ENCODE peak calls at places on chromosome 22, in five cellular contexts. D is RWPE1, O is tibial nerve, T is fibroblast of mammary gland, F is mammary epithelial cell. R is an unnamed sample.

GRCh38 chr22:37419916-37420655 is 7.2 kb downstream of the ELFN2 start:
- DNase-seq in F (peak), D (peak), T (no peak), O (no peak), R (no peak)

GRCh38 chr22:39920134-39920743 is 19.4 kb downstream of the GRAP2 start:
- DNase-seq in T (no peak), O (no peak), D (no peak), F (no peak), R (no peak)

GRCh38 chr22:32803020-32803758 is 1.7 kb downstream of the TIMP3 start:
- DNase-seq in O (no peak), F (peak), T (peak), D (peak), R (peak)

GRCh38 chr22:37893583-37893983 is 12.5 kb upstream of the MICALL1 start:
- DNase-seq in O (no peak), T (no peak), F (no peak), D (no peak), R (no peak)

GRCh38 chr22:48393041-48393370 is 1434.7 kb downstream of the BRD1 start:
- DNase-seq in D (no peak), O (no peak), F (no peak), T (no peak), R (no peak)

GRCh38 chr22:46187862-46188261 is 37.5 kb downstream of the PPARA start:
- DNase-seq in T (no peak), O (no peak), F (peak), D (no peak), R (no peak)

GRCh38 chr22:48957311-48957986 is 870.2 kb downstream of the BRD1 start:
- DNase-seq in F (no peak), T (no peak), O (no peak), D (no peak), R (no peak)

GRCh38 chr22:41204066-41204465 is 1.0 kb upstream of the L3MBTL2 start:
- DNase-seq in O (no peak), T (no peak), D (no peak), F (no peak), R (no peak)

GRCh38 chr22:46347646-46348045 is 12.1 kb downstream of the TRMU start:
- DNase-seq in T (no peak), F (no peak), O (no peak), D (no peak), R (no peak)

GRCh38 chr22:41939981-41940852 is 6.7 kb downstream of the CENPM start:
- DNase-seq in D (no peak), F (no peak), T (no peak), O (no peak), R (no peak)

GRCh38 chr22:29031236-29031982 is 30.2 kb downstream of the C22orf31 start:
- DNase-seq in F (peak), D (peak), O (peak), T (peak), R (peak)

GRCh38 chr22:44869196-44869595 is 116.8 kb downstream of the ARHGAP8 start:
- DNase-seq in D (no peak), O (no peak), T (no peak), F (no peak), R (no peak)

GRCh38 chr22:48576333-48577013 is 1251.2 kb downstream of the BRD1 start:
- DNase-seq in O (no peak), D (no peak), T (no peak), F (no peak), R (no peak)

GRCh38 chr22:33620085-33620484 is 300.2 kb downstream of the LARGE1 start:
- DNase-seq in O (no peak), D (no peak), T (no peak), F (no peak), R (no peak)

GRCh38 chr22:28898233-28898629 is 14.9 kb downstream of the ZNRF3 start:
- DNase-seq in F (no peak), T (no peak), O (no peak), D (no peak), R (no peak)

GRCh38 chr22:49259870-49260615 is 567.6 kb downstream of the BRD1 start:
- DNase-seq in T (no peak), F (no peak), O (no peak), D (no peak), R (no peak)

GRCh38 chr22:30774566-30774965 is 79.9 kb downstream of the OSBP2 start:
- DNase-seq in O (no peak), D (no peak), T (no peak), F (no peak), R (no peak)

GRCh38 chr22:29309332-29310064 is 3.0 kb downstream of the GAS2L1 start:
- DNase-seq in F (no peak), D (no peak), T (no peak), O (no peak), R (no peak)

GRCh38 chr22:45010532-45010900 is 711 bp upstream of the PHF21B start:
- DNase-seq in O (no peak), T (no peak), D (no peak), F (no peak), R (no peak)

GRCh38 chr22:42964994-42965699 is 49.8 kb downstream of the PACSIN2 start:
- DNase-seq in D (no peak), F (no peak), T (peak), O (no peak), R (no peak)

GRCh38 chr22:32534252-32535215 is 59.9 kb downstream of the FBXO7 start:
- DNase-seq in D (no peak), F (no peak), T (no peak), O (no peak), R (peak)

GRCh38 chr22:45537734-45538181 is 35.1 kb downstream of the FBLN1 start:
- DNase-seq in O (no peak), T (peak), F (peak), D (peak), R (peak)

GRCh38 chr22:45200862-45201511 is 37.3 kb downstream of the NUP50 start:
- DNase-seq in T (peak), O (no peak), F (peak), D (no peak), R (no peak)

GRCh38 chr22:42962295-42963230 is 52.4 kb downstream of the PACSIN2 start:
- DNase-seq in T (no peak), F (peak), O (no peak), D (no peak), R (no peak)

GRCh38 chr22:39634530-39635399 is 64.2 kb downstream of the CACNA1I start:
- DNase-seq in T (peak), D (peak), O (no peak), F (peak), R (peak)

GRCh38 chr22:47213571-47214230 is 451.3 kb downstream of the TBC1D22A start:
- DNase-seq in O (no peak), T (peak), F (no peak), D (peak), R (no peak)

GRCh38 chr22:46547883-46548244 is 10.4 kb upstream of the CELSR1 start:
- DNase-seq in D (no peak), O (peak), T (peak), F (peak), R (peak)

GRCh38 chr22:37904572-37905533 is 1.2 kb upstream of the MICALL1 start:
- DNase-seq in T (peak), F (peak), D (peak), O (no peak), R (peak)

GRCh38 chr22:38859581-38860290 is 12.3 kb downstream of the CBX6 start:
- DNase-seq in T (no peak), O (no peak), F (no peak), D (no peak), R (no peak)

GRCh38 chr22:33601062-33601461 is 319.2 kb downstream of the LARGE1 start:
- DNase-seq in D (no peak), F (no peak), T (no peak), O (no peak), R (no peak)

GRCh38 chr22:32910358-32910757 is 108.9 kb downstream of the TIMP3 start:
- DNase-seq in O (no peak), F (no peak), T (no peak), D (no peak), R (no peak)

GRCh38 chr22:25494774-25495173 is 69.7 kb upstream of the GRK3 start:
- DNase-seq in O (no peak), D (no peak), T (no peak), F (no peak), R (no peak)

DNA sequence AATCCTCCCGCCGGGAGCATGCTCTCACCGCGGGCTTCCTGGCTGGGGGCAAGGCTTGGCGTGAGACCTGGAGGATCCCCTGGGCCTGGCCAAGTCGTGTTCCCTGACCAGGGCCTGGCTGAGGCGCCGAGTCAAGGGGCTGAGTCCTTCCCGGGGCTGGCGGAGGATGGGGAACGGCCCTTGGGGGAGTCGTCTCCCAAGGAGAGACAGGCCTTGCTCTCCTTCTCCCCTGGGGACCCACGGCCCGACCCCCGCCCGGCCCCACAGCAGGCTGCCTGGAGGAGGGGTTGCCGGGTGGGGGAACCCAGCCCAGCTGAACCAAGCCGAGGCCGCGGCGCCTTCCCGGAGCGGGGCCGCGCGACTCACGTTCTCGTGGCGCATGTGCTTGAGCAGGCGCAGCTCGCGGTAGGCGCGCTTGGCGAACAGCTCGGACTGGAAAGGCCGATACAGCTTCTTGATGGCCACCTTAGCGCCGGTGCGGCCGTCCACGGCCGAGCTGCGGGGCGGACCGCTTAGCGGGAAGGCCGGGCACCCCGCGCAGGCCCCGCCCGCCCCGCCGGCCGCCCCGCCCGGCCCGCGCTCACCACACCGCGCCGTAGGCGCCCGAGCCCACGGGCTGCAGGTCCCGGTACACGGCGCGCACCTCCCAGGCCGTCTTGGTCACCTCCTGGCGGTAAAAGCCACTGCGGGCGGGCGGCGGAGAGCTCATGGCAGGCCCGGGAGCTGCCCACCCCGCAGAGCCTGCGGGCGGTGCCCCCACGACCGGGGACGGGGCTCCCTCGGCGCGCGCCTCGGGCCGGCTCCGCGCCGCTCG is 475 bp downstream of the MAPK12 start:
- DNase-seq in O (no peak), D (no peak), T (peak), F (peak), R (peak)
- TF ChIP-seq CTCF in O (no peak), D (no peak), T (no peak), F (no peak), R (no peak)

GRCh38 chr22:20275836-20276235 is 7.7 kb upstream of the RTN4R start:
- DNase-seq in D (no peak), O (no peak), T (no peak), F (no peak), R (no peak)
- TF ChIP-seq CTCF in D (no peak), O (no peak), T (no peak), F (no peak), R (no peak)

GRCh38 chr22:27717094-27717493 is 84.5 kb downstream of the MN1 start:
- DNase-seq in O (no peak), F (no peak), D (no peak), T (no peak), R (no peak)
- TF ChIP-seq CTCF in O (no peak), F (no peak), D (no peak), T (no peak), R (no peak)

GRCh38 chr22:23514317-23515038 is 65.6 kb downstream of the IGLL1 start:
- DNase-seq in T (no peak), D (no peak), F (no peak), O (no peak), R (no peak)
- TF ChIP-seq CTCF in T (no peak), D (no peak), F (no peak), O (no peak), R (peak)

GRCh38 chr22:35335468-35335867 is 35.8 kb downstream of the TOM1 start:
- DNase-seq in D (no peak), O (no peak), F (no peak), T (no peak), R (no peak)
- TF ChIP-seq CTCF in D (no peak), O (no peak), F (no peak), T (no peak), R (no peak)

DNA sequence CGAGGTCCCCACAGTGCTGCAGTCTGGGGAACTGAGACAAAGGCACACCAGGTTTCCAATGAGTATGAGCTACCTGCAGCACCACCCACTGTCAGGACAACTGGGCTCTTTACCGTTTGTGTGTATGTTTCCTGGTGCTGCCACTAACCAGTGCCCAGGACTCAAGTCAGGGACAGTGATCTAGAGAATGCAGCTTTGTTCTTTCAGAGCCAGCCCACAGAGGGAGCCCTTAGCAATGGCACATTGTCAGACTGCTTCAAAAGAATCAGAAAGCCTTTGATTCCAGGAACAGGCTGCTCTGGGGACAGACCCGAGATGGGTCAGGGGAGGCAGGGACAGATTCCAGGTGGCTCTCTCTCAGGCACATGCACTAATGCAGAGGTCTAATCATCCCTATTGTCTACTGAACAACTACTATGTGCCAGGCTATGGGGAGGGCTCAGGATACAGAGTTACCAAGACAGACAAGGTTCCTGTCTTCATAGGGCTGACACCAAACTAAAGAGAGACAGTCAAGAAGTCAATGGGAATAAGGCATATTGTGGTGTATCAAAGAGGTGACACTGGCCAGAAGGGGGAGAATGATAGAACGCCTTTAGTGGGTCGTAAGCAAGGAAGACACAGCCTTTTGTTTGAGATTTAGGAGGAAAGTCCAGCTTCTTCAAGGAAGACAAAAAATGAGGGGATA is 103.7 kb downstream of the VPREB1 start:
- DNase-seq in T (no peak), F (no peak), O (no peak), D (no peak), R (no peak)
- TF ChIP-seq CTCF in T (no peak), F (no peak), O (no peak), D (no peak), R (peak)

DNA sequence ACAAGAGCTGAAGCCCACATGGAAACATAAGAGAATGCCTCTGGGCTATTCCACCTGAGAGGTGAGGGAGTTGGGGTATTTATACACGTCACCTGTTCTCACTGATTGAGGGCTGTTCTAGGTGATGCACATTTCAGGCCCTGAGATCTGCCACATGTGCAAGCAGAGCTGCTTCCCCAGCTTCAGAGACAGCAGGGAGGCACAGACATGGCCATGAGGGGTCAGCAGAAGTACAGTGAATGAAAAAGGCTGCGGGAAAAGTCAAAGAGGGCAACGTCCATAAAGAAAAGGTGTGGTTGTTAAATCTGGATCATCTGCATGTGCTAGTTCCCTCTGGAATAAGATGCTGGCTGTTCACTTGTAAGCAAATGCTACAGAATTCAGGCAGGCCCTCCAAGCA is 75.4 kb downstream of the GAB4 start:
- DNase-seq in O (no peak), T (no peak), F (peak), D (no peak), R (no peak)
- TF ChIP-seq CTCF in O (no peak), T (peak), F (peak), D (no peak), R (peak)

DNA sequence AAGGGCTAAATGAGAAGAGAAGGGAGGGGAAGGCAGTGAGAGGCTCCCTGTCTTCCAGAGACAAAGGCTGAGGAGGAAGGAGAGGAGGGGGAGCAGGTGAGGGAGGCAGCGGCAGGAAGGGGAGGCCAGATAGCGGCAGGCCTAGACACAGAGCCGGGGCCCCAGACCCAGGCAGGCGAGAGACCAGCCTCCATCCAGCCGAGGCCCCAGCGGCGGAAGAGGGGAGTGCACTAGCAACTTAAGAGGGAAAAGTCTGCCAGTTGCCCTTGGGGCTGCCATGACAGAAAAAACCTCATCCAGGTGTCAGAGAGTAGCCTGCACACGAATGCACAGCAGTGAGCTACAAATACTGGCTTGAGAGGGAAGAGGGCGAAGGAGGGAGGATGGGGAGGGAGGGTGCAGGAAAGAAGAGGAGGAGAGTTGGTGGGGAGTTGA is 46.7 kb downstream of the IGLL1 start:
- DNase-seq in T (no peak), D (peak), O (no peak), F (peak), R (no peak)
- TF ChIP-seq CTCF in T (no peak), D (peak), O (peak), F (peak), R (no peak)